ENCODE peak calls at places on chromosomes 2 and 18, in five cellular contexts. Y, F, N, X and A are unnamed samples.

GRCh38 chr18:32552421-32553030 is 81.8 kb upstream of the GAREM1 start:
- DNase-seq in Y (peak), X (peak), F (peak), N (peak), A (peak)

GRCh38 chr2:224261316-224261715 is 140.6 kb downstream of the FAM124B start:
- DNase-seq in Y (no peak), N (no peak), F (no peak), X (no peak), A (no peak)

GRCh38 chr2:1849450-1849849 is 105.1 kb upstream of the PXDN start:
- DNase-seq in X (no peak), F (no peak), Y (no peak), N (no peak), A (no peak)

GRCh38 chr2:98376996-98377395 is 30.7 kb downstream of the CNGA3 start:
- DNase-seq in F (no peak), N (no peak), Y (no peak), X (no peak), A (no peak)

GRCh38 chr2:123438277-123439050 is 586.6 kb upstream of the CNTNAP5 start:
- DNase-seq in Y (no peak), N (no peak), X (no peak), F (no peak), A (no peak)

GRCh38 chr2:233404227-233404626 is 49.9 kb downstream of the DGKD start:
- DNase-seq in X (peak), Y (peak), F (peak), N (no peak), A (no peak)

GRCh38 chr2:69092857-69093256 is 79.9 kb downstream of the ANTXR1 start:
- DNase-seq in Y (no peak), X (no peak), N (no peak), F (no peak), A (no peak)

GRCh38 chr2:201149064-201149820 is 33.3 kb downstream of the CFLAR start:
- DNase-seq in X (peak), Y (peak), F (no peak), N (no peak), A (no peak)

GRCh38 chr18:62450546-62451395 is 72.1 kb upstream of the ZCCHC2 start:
- DNase-seq in N (no peak), X (peak), Y (peak), F (no peak), A (no peak)

GRCh38 chr18:44518091-44518490 is 162.6 kb upstream of the SETBP1 start:
- DNase-seq in X (no peak), F (no peak), Y (no peak), N (no peak), A (no peak)

GRCh38 chr2:238108423-238109201 is 8.5 kb downstream of the ESPNL start:
- DNase-seq in Y (no peak), F (peak), X (no peak), N (no peak), A (no peak)
- H3K27ac ChIP-seq in Y (no peak), F (no peak), X (no peak), N (no peak), A (peak)

DNA sequence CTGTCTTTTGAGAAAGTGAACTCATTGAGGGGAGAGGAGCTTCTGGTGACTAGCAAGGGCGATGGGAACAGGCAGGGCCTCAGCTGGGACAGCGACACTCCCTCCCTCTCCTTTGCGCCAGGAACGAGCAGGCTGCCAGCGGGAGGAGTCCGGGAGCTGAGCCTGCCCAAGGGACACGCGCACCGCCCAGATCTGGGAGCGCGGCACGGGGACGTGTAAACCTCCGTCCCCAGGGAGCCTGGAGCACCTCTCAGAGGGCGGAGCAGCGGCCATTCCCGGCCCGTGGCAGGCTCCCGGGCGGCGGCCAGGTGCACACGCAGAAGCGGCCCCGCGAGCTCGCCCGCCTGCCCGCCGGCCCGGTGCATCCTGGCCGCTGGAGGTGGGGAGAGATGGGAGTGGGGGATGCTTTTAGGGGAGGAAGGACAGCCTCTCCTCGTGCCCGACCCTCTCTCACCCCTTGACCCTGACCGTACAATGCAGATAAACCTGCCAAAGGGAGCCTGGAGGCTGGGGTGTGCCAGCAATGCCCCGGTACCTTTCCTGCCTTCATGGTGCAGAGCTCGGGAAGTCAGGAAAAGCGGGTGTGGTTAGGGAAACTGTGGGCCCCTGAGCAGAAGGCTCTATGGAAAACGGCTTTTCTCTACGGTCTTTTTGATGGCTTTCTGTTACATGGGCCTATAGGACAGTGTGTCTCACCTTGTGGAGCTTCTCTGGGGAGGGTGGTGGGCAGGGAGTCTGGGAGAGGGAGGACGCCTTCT is 2.2 kb downstream of the AQP4 start:
- DNase-seq in F (no peak), Y (no peak), X (peak), N (no peak), A (no peak)
- H3K27ac ChIP-seq in F (no peak), Y (no peak), X (no peak), N (no peak), A (no peak)

GRCh38 chr2:134365356-134365755 is 111.5 kb downstream of the MGAT5 start:
- DNase-seq in F (peak), X (peak), N (no peak), Y (peak), A (no peak)

GRCh38 chr2:134366359-134366758 is 112.5 kb downstream of the MGAT5 start:
- DNase-seq in N (no peak), Y (no peak), F (no peak), X (no peak), A (no peak)

GRCh38 chr2:134367915-134368911 is 114.3 kb downstream of the MGAT5 start:
- DNase-seq in N (peak), Y (no peak), X (no peak), F (no peak), A (no peak)

GRCh38 chr2:134369220-134369902 is 115.5 kb downstream of the MGAT5 start:
- DNase-seq in X (no peak), F (no peak), N (no peak), Y (no peak), A (no peak)

GRCh38 chr2:134367216-134367615 is 113.3 kb downstream of the MGAT5 start:
- DNase-seq in Y (no peak), X (no peak), N (no peak), F (no peak), A (no peak)
- H3K27ac ChIP-seq in Y (no peak), X (no peak), N (no peak), F (no peak), A (no peak)

GRCh38 chr2:46365913-46366674 is 68.9 kb downstream of the EPAS1 start:
- DNase-seq in Y (no peak), X (no peak), N (no peak), F (no peak), A (no peak)
- H3K27ac ChIP-seq in Y (no peak), X (no peak), N (no peak), F (no peak), A (no peak)

GRCh38 chr2:85655961-85656403 is 12.0 kb downstream of the SFTPB start:
- DNase-seq in N (no peak), Y (no peak), X (no peak), F (no peak), A (no peak)
- H3K27ac ChIP-seq in N (no peak), Y (no peak), X (no peak), F (no peak), A (peak)

DNA sequence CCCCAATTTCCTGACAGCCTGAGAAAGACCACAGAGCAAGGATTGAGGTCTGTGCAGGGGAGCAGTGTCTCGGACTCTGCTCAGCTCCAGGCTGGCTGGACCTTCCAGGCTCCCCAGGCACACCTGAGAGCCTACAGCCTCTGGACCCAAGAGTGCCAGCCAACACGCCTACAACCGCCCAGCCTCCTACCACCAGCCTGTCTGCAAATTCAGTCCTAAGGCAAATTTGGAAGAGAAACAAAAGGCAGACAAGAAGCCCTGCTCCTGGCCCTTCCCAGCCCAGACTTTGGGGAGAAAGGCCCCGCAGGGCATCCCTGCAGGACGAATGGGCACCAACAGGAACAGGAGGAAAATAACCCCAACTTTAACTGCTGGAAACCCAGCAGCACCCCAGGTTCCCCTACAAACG is 1.9 kb downstream of the HS6ST1 start:
- DNase-seq in Y (no peak), X (no peak), F (no peak), N (no peak), A (no peak)
- H3K27ac ChIP-seq in Y (no peak), X (no peak), F (no peak), N (no peak), A (no peak)

DNA sequence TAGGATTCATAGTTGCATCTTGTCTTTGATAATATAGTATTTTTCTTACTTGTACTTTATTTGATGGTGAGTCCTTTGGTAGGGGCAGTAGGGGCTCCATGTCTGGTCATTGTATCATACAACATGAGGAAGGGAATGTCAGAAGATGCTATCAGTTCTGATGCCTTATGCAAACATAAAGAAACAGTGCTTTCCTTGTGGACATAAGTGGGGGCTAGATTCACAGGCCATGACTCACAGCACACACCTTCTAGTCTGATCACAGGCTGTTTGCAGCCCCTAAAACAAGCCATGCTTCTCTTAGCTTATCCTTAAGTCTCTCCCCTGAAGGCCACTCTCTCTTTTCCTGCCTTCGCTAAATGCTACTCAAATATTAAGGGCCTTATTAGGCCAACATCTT is 10.7 kb upstream of the SLC14A1 start:
- DNase-seq in X (no peak), Y (no peak), N (no peak), F (no peak), A (no peak)
- H3K27ac ChIP-seq in X (no peak), Y (no peak), N (no peak), F (no peak), A (no peak)

DNA sequence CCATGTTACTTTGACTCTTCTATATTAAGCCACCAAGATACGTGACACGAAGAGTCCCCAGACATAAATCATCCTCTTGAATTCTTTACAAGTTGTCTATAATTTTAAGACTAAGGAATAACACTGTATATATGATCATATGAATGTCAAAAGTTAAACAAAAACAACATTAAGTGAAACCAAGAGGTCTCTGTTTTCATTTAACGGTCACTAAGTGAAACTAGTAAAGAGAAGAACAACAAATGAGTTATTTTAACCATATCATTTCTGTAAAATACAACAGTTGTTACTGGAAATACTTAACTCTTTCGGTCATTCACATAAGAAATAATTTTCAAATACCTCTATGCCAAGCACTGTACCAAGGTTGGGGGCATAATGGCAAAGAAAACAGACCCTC is 45.7 kb upstream of the STK17B start:
- DNase-seq in Y (no peak), F (no peak), N (no peak), X (no peak), A (no peak)
- H3K27ac ChIP-seq in Y (no peak), F (peak), N (no peak), X (no peak), A (no peak)

GRCh38 chr2:53877112-53877511 is 17.3 kb upstream of the GPR75 start:
- DNase-seq in N (no peak), F (no peak), X (no peak), Y (no peak), A (no peak)

GRCh38 chr2:53877556-53877955 is 17.8 kb upstream of the GPR75 start:
- DNase-seq in N (no peak), Y (no peak), F (no peak), X (no peak), A (no peak)

DNA sequence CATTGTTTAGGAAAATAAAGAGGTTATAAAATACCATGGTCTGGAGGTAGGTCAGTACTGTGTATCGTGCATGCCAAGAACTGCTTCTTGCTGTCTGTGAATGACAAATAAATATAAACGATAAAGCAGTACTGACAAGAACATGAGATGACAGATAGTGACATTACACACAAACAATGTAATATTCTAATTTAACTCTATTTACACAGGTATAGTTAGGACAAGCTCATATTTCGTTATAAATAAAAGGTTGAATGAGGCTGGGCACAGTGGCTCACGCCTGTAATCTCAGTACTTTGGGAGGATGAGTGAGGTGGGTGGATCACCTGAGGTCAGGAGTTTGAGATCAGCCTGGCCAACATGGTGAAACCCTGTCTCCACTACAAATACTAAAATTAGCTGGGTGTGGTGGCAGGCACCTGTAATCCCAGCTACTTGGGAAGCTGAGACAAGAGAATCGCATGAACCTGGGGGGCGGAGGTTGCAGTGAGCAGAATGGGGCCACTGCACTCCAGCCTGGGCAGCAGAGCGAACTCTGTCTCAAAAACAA is 14.7 kb upstream of the GPR75 start:
- DNase-seq in F (no peak), Y (no peak), N (no peak), X (no peak), A (no peak)
- H3K27ac ChIP-seq in F (no peak), Y (no peak), N (no peak), X (no peak), A (no peak)

DNA sequence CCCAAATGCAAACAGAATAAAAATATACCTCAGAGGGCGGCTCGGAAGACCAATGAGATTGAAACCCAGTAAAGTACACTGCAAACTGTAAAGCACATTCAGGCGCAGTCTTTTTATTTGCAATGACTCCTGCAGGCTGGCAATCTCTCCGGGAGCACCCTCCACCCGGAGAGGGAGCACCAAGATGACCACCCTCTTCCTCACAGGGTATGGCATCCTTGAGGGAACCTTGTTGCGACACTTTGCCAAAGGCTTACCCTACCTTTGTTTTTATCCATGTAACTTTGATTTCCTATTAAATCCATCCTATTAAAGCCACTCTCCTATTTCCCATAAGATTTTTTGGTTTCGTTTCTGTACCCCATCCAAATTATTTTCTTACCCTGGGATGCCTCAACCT is 16.2 kb downstream of the CHST10 start:
- DNase-seq in Y (no peak), N (no peak), F (no peak), X (no peak), A (no peak)
- H3K27ac ChIP-seq in Y (no peak), N (no peak), F (no peak), X (no peak), A (no peak)